ENCODE peak calls at places on chromosomes 11 and 22, in seven cellular contexts. V is sigmoid colon, Y is HS-27A, H is ureter, M is H9, B is putamen, A is aorta. I is an unnamed sample.

GRCh38 chr22:37230673-37231405 is 13.2 kb downstream of the RAC2 start:
- DNase-seq in V (no peak), Y (no peak), H (no peak), M (no peak), B (no peak), A (peak), I (no peak)

GRCh38 chr22:47836957-47837356 is 1074.5 kb downstream of the TBC1D22A start:
- DNase-seq in V (no peak), Y (no peak), H (no peak), M (no peak), B (no peak), A (no peak), I (peak)

GRCh38 chr11:33636104-33636503 is 64.5 kb downstream of the C11orf91 start:
- DNase-seq in V (no peak), Y (no peak), H (no peak), M (no peak), B (no peak), A (no peak), I (no peak)

GRCh38 chr22:43867839-43868652 is 5.7 kb upstream of the SULT4A1 start:
- DNase-seq in V (peak), Y (peak), H (no peak), M (peak), B (no peak), A (peak), I (peak)

GRCh38 chr22:23565288-23565941 is 14.7 kb downstream of the IGLL1 start:
- DNase-seq in V (peak), Y (no peak), H (no peak), M (peak), B (no peak), A (peak), I (peak)

GRCh38 chr11:112584674-112585073 is 324.0 kb upstream of the PLET1 start:
- DNase-seq in V (no peak), Y (no peak), H (no peak), M (peak), B (no peak), A (no peak), I (no peak)

GRCh38 chr11:13962562-13963168 is at the start of gene SPON1:
- DNase-seq in V (peak), Y (no peak), H (peak), M (peak), B (peak), A (peak), I (no peak)

GRCh38 chr22:17845340-17845739 is 71.1 kb upstream of the BID start:
- DNase-seq in V (no peak), Y (no peak), H (no peak), M (no peak), B (no peak), A (no peak), I (no peak)

GRCh38 chr11:34609187-34609751 is 11.6 kb upstream of the EHF start:
- DNase-seq in V (no peak), Y (no peak), H (no peak), M (no peak), B (no peak), A (no peak), I (no peak)

GRCh38 chr22:19103881-19104821 is 18.1 kb downstream of the DGCR2 start:
- DNase-seq in V (peak), Y (no peak), H (no peak), M (no peak), B (no peak), A (peak), I (no peak)

GRCh38 chr11:35047179-35047578 is 91.8 kb upstream of the CD44 start:
- DNase-seq in V (no peak), Y (no peak), H (no peak), M (no peak), B (no peak), A (no peak), I (no peak)